ENCODE peak calls at places on chromosomes 5 and 9, in four cellular contexts. I is psoas muscle, O is heart right ventricle, U is suprapubic skin. J is an unnamed sample.

GRCh38 chr9:121640486-121641227 is 10.8 kb upstream of the DAB2IP start:
- DNase-seq in I (peak; percentile 49), O (no peak), U (no peak), J (no peak)

GRCh38 chr5:149931992-149932436 is 12.6 kb downstream of the PDE6A start:
- DNase-seq in I (no peak), O (no peak), U (no peak), J (no peak)

GRCh38 chr9:126151031-126151670 is 175.5 kb upstream of the MVB12B start:
- DNase-seq in I (no peak), O (no peak), U (peak; percentile 53), J (peak; percentile 51)

GRCh38 chr9:73131376-73131775 is 20.3 kb upstream of the ANXA1 start:
- DNase-seq in I (no peak), O (no peak), U (no peak), J (no peak)

GRCh38 chr5:139495644-139496435 is 13.3 kb upstream of the STING1 start:
- DNase-seq in I (no peak), O (no peak), U (no peak), J (no peak)

GRCh38 chr9:98707158-98708102 is 1.3 kb downstream of the GABBR2 start:
- DNase-seq in I (no peak), O (peak; percentile 28), U (no peak), J (no peak)

GRCh38 chr5:167339205-167339604 is 952.2 kb upstream of the WWC1 start:
- DNase-seq in I (no peak), O (no peak), U (no peak), J (no peak)

GRCh38 chr5:89436464-89436863 is 553.5 kb upstream of the MEF2C start:
- DNase-seq in I (no peak), O (no peak), U (no peak), J (no peak)

GRCh38 chr5:139181835-139182452 is 16.2 kb downstream of the SIL1 start:
- DNase-seq in I (no peak), O (no peak), U (no peak), J (no peak)

GRCh38 chr5:154260224-154260859 is 69.8 kb downstream of the GALNT10 start:
- DNase-seq in I (no peak), O (no peak), U (no peak), J (no peak)

GRCh38 chr5:52989781-52990530 is 804 bp downstream of the ITGA2 start:
- DNase-seq in I (peak; percentile 52), O (peak; percentile 15), U (peak; percentile 76), J (no peak)

GRCh38 chr5:69368458-69369368 is 607 bp downstream of the AK6 start:
- DNase-seq in I (no peak), O (no peak), U (no peak), J (no peak)

GRCh38 chr5:124660229-124661093 is 86.0 kb downstream of the ZNF608 start:
- DNase-seq in I (no peak), O (no peak), U (no peak), J (no peak)
- TF ChIP-seq CTCF in I (no peak), O (no peak), U (no peak), J (no peak)

DNA sequence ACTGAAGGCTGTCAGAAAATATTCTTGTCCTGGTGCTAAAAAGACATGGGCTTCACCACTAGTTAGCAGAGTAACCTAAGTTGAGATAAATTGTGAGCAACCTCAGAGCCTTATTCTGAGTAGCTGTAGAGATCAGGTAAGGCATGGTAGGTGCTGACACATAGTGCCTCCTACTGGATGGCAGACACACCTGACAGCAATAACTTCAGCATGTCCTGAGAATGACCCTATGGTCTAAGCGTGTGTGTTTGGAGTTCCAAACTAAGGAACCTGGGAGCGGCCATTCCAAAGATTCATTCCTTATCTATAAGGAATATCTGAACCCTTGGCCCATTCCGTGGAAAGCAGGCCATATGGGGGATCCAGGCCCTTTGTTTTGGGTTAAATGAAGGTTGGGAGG is 46.0 kb downstream of the SLC28A3 start:
- DNase-seq in I (no peak), O (no peak), U (no peak), J (no peak)
- TF ChIP-seq CTCF in I (no peak), O (no peak), U (no peak), J (no peak)

GRCh38 chr5:9283473-9283872 is 262.4 kb downstream of the SEMA5A start:
- DNase-seq in I (no peak), O (no peak), U (no peak), J (no peak)
- TF ChIP-seq CTCF in I (no peak), O (no peak), U (no peak), J (peak; percentile 13)

DNA sequence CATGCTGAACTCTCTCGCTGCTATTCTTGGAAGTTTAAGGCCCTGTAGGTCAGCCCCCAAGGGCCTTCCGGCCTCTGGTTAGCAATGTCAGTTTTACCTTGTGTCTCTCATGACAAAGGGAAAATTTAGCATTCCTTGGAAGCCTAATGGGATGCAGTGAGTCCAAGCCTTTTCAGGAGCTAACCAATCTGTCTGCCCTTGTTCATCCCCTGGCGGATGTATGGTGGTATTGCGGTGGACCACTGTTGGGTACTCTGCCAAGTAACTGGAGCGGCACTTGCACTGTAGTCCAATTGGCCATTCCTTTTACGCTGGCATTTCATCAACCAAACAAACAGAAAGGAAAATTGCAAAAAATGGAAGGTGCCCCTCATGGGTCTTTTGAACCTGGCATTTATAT is 318.4 kb upstream of the NMUR2 start:
- DNase-seq in I (no peak), O (no peak), U (no peak), J (no peak)
- TF ChIP-seq CTCF in I (no peak), O (no peak), U (no peak), J (no peak)

DNA sequence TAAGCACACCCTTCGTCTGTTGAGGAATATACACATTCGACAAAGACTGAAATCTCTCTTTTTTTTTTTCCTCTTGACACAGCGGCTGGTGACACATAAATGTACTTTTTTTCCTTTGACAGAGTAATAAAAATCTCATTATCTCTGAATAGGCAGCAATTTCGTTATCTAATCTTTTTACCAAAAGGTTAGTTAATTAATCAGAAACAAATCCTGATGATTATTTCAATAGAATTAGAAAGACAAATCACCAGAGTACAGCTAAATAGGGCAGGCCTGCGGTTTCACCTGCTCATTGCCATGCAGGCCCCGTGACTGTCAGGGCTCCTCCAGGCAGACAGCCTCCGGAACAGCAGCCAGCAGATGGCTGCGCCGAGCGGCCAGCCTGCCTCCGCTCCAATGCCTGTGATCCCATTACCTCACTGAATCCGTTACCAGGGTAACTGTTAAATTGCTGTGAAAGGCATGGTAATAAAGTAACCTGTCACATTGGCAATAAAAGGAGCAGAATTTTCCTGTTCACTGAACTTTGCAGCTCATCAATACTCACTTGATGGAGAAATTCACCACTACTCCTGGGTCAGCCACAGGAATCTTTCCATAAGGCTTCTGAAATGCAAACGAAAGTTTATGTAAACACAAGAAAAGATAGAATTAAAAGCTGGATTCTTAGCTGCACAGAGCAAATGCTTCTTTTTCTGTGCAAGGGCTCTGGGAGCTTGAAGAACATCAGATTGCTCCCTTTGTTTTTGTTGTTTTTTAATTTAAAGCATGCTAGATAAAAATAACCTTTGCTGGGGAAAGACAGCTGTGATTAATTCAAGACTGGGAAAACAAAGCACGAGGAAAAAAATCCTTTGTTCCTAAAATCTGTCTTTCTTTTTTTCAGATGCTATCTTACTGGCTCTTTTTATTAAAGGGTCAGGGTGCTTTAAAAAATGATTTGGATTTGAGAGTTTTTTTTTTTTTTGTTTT is 666.4 kb upstream of the ZNF608 start:
- DNase-seq in I (peak; percentile 74), O (peak; percentile 58), U (peak; percentile 72), J (peak; percentile 89)
- TF ChIP-seq CTCF in I (peak; percentile 44), O (peak; percentile 25), U (no peak), J (peak; percentile 67)

DNA sequence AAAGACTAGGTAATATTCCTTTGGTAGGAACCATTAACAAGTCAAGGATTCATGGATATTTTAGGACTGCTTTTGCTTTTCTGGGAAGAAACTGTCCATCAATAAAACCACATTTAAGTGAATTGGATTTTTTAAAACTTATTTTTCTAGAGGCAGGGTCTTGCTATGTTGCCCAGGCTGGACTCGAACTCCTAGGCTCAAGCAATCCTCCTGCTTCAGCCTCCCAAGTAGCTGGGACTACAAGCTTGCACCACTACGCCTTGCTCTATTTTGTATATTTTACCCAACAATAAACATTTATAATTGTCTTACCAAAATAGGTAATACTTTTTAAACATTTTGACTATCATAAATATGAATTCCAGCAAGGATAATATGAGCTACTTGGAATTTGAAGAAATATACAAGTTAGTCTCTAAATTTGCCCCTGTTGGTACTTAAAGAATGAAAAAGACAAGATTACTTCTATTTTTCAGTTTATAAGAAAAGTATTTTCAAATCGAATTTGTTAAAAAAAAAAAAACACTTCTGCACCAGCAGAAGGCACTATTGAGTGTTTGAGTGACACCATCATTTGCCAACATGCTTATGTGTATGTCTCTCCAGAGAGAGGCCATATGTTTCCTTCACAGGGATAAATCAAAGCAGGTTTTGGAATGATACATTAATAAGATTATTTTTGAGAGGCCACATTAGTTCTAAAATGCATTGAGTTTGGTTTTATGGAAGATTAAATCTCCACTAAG is 60.0 kb upstream of the CARTPT start:
- DNase-seq in I (no peak), O (no peak), U (no peak), J (no peak)
- TF ChIP-seq CTCF in I (no peak), O (no peak), U (no peak), J (no peak)

GRCh38 chr5:68261174-68262021 is 45.8 kb downstream of the PIK3R1 start:
- DNase-seq in I (no peak), O (no peak), U (no peak), J (no peak)
- TF ChIP-seq CTCF in I (peak; percentile 23), O (no peak), U (peak; percentile 21), J (peak; percentile 15)

DNA sequence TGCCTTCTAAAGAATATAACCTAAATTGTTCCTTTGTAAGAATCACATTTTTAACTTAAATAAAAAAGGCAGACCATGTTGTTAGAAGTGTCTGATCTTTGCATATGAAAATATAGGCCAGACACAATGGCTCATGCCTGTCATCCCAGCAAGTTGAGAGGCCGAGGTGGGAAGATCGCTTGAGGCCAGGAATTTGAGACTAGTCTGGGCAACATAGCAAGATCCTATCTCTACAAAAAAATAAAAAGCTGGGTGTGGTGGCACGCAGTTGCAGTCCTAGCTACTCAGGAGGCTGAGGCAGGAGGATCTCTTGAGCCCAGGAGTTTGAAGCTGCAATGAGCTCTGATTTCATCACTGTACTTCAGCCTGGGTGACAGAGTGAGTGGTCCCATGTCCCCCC is 37.3 kb downstream of the TRIO start:
- DNase-seq in I (no peak), O (no peak), U (no peak), J (no peak)
- TF ChIP-seq CTCF in I (no peak), O (no peak), U (no peak), J (no peak)

GRCh38 chr5:6686916-6687409 is 26.3 kb upstream of the TENT4A start:
- DNase-seq in I (no peak), O (no peak), U (no peak), J (no peak)
- TF ChIP-seq CTCF in I (no peak), O (no peak), U (no peak), J (no peak)

J was measured in osteocyte.